ENCODE peak calls at places on chromosome 10, in nine cellular contexts. Q is stomach, Y is IMR-90, X is transverse colon, W is lung, E is aorta, U is adipocyte, V is thoracic aorta, T is lower lobe of right lung. A is an unnamed sample.

GRCh38 chr10:93568105-93568390 is 1.6 kb downstream of the FFAR4 start:
- DNase-seq in W (no peak), Y (no peak), E (no peak), T (no peak), Q (no peak), U (peak; percentile 15), X (no peak), V (no peak), A (no peak)

GRCh38 chr10:71014021-71014782 is 125.8 kb upstream of the PCBD1 start:
- DNase-seq in E (peak; percentile 24), U (no peak), Y (no peak), W (no peak), T (no peak), Q (no peak), V (no peak), X (no peak), A (no peak)

GRCh38 chr10:70932415-70933196 is 44.2 kb upstream of the PCBD1 start:
- DNase-seq in W (no peak), V (no peak), X (peak; percentile 19), E (no peak), Q (no peak), Y (no peak), T (no peak), U (no peak), A (no peak)

GRCh38 chr10:102433619-102434046 is 1.3 kb upstream of the CUEDC2 start:
- DNase-seq in T (peak; percentile 49), U (no peak), Y (no peak), V (no peak), Q (no peak), E (no peak), W (no peak), X (no peak), A (no peak)

GRCh38 chr10:4059471-4060138 is 274.6 kb upstream of the KLF6 start:
- DNase-seq in X (no peak), T (no peak), U (no peak), Y (no peak), W (no peak), V (no peak), Q (no peak), E (no peak), A (no peak)

GRCh38 chr10:112588225-112588990 is 141.4 kb downstream of the VTI1A start:
- DNase-seq in E (no peak), U (peak; percentile 4), W (no peak), Y (peak; percentile 17), V (no peak), T (no peak), X (no peak), Q (no peak), A (no peak)

GRCh38 chr10:6299234-6299633 is 96.5 kb downstream of the PFKFB3 start:
- DNase-seq in T (no peak), E (no peak), U (no peak), Y (no peak), Q (peak; percentile 75), W (no peak), X (peak; percentile 17), V (no peak), A (no peak)

GRCh38 chr10:68188835-68189234 is 43.1 kb downstream of the ATOH7 start:
- DNase-seq in Y (no peak), E (no peak), W (no peak), Q (no peak), V (no peak), T (no peak), X (no peak), U (no peak), A (no peak)

DNA sequence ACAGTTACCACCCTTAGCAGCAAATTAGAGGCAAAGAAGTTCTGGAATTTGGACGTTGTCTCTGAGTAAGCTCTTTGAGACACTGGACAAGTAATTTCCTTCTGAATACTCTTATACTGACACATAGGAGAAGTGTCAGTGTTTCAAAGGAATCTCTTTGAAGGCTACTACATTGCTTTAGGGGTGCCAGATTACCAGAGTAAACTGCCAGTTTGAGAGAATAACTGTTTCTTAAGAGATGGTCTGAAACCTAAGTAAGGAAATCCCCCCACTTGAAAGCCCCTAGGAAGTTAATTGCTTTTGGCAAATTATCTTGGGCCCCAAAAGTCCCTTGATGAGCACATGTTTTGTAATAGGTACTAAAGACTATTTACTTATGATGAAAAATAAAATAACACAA is 3.4 kb downstream of the FAS start:
- DNase-seq in W (no peak), X (no peak), U (peak; percentile 46), T (no peak), V (no peak), Y (peak; percentile 29), E (no peak), Q (no peak), A (no peak)
- H3K4me3 ChIP-seq in W (no peak overlapping the region), X (peak overlapping the region; percentile 89), U (peak overlapping the region; percentile 98), T (peak overlapping the region; percentile 93), V (no peak overlapping the region), Y (peak overlapping the region; percentile 9), E (no peak overlapping the region), Q (peak overlapping the region; percentile 90), A (no peak overlapping the region)

GRCh38 chr10:91932737-91933136 is 9.2 kb downstream of the BTAF1 start:
- DNase-seq in T (no peak), V (no peak), E (no peak), U (no peak), Q (no peak), X (no peak), W (no peak), Y (no peak), A (no peak)

GRCh38 chr10:91931526-91932190 is 8.1 kb downstream of the BTAF1 start:
- DNase-seq in V (no peak), E (no peak), W (no peak), Y (peak; percentile 16), Q (no peak), U (peak; percentile 29), X (no peak), T (no peak), A (no peak)

GRCh38 chr10:91925022-91925320 is 1.4 kb downstream of the BTAF1 start:
- DNase-seq in T (no peak), Q (no peak), X (no peak), U (peak; percentile 71), E (no peak), Y (no peak), V (no peak), W (no peak), A (no peak)

GRCh38 chr10:91935886-91936285 is 12.3 kb downstream of the BTAF1 start:
- DNase-seq in W (no peak), V (no peak), Y (peak; percentile 13), T (no peak), U (no peak), Q (no peak), X (no peak), E (no peak), A (no peak)

DNA sequence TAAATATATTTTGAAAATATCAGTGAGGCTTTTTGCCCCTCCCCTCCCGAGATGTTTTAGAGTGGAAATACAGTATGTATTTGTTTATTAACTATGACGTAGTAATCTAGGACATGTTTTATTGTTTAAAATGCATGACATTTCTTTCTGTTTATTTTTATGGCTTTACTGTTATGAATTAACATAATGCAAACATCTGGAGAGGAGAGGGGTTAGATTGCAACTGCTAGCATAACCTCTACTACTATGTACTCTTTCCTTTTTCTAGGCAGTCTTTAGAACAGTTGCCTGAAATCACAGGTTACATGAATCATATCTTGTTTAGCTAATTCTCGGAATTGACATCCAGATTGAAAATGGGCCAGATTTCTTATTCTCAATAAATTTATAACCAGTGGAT is 7.4 kb downstream of the BTAF1 start:
- DNase-seq in U (peak; percentile 65), W (no peak), X (no peak), E (no peak), T (no peak), V (no peak), Q (no peak), Y (peak; percentile 40), A (no peak)
- H3K36me3 ChIP-seq in U (peaks cover 20% of the 10 kb centered on the region), W (peaks cover 11% of the 10 kb centered on the region), X (peaks cover 2% of the 10 kb centered on the region), E (no peaks in the 10 kb centered on the region), T (peaks cover 19% of the 10 kb centered on the region), V (peaks cover 9% of the 10 kb centered on the region), Q (peaks cover 16% of the 10 kb centered on the region), Y (peaks cover 8% of the 10 kb centered on the region), A (no peaks in the 10 kb centered on the region)

GRCh38 chr10:43059336-43059720 is 17.5 kb upstream of the RET start:
- DNase-seq in V (no peak), W (no peak), X (no peak), E (no peak), U (no peak), Q (no peak), T (peak; percentile 24), Y (no peak), A (no peak)

GRCh38 chr10:43057831-43058340 is 19.0 kb upstream of the RET start:
- DNase-seq in X (no peak), T (peak; percentile 19), U (no peak), E (peak; percentile 33), Y (no peak), Q (no peak), W (no peak), V (no peak), A (no peak)

GRCh38 chr10:43057231-43057711 is 19.6 kb upstream of the RET start:
- DNase-seq in W (no peak), V (no peak), Y (no peak), E (peak; percentile 36), U (no peak), Q (no peak), T (peak; percentile 14), X (no peak), A (no peak)

GRCh38 chr10:43060291-43060690 is 16.6 kb upstream of the RET start:
- DNase-seq in Q (peak; percentile 46), W (no peak), E (no peak), X (peak; percentile 32), U (no peak), Y (no peak), V (no peak), T (no peak), A (no peak)

DNA sequence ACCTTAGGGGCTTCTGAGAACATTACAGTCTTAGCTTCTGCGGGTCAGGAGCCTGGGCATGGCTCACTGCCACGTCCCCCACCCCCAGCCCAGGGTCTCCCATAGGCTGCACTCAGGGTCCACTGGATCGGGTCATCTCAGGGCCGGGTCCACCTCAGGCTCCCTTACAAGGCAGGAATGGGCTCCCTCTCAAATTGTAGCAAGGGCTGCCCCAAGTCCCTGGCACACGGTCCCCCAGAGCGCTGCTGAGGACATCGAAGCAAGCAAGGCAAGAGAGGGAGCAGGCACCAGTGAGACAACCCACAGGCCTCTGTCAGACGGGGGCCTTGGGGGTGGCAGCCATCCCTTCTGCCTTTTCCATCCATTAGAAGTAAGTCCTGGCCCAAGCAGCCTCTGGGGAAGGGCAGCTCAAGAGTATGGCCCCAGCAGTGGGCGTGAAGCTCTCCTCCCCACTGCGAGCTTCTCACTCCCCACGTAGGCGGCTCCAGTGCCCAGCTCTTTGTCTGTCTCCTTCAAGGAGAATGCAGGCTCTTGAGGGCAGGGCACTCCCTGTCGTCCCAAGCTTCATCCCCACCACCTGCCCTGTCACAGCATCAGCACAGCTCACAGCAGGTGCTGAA is 18.0 kb upstream of the RET start:
- DNase-seq in Q (no peak), T (peak; percentile 32), E (peak; percentile 54), X (no peak), W (no peak), Y (no peak), V (no peak), U (no peak), A (no peak)
- H3K4me1 ChIP-seq in Q (no peaks in the 10 kb centered on the region), T (no peaks in the 10 kb centered on the region), E (no peaks in the 10 kb centered on the region), X (no peaks in the 10 kb centered on the region), W (no peaks in the 10 kb centered on the region), Y (no peaks in the 10 kb centered on the region), V (no peaks in the 10 kb centered on the region), U (no peaks in the 10 kb centered on the region), A (no peaks in the 10 kb centered on the region)

DNA sequence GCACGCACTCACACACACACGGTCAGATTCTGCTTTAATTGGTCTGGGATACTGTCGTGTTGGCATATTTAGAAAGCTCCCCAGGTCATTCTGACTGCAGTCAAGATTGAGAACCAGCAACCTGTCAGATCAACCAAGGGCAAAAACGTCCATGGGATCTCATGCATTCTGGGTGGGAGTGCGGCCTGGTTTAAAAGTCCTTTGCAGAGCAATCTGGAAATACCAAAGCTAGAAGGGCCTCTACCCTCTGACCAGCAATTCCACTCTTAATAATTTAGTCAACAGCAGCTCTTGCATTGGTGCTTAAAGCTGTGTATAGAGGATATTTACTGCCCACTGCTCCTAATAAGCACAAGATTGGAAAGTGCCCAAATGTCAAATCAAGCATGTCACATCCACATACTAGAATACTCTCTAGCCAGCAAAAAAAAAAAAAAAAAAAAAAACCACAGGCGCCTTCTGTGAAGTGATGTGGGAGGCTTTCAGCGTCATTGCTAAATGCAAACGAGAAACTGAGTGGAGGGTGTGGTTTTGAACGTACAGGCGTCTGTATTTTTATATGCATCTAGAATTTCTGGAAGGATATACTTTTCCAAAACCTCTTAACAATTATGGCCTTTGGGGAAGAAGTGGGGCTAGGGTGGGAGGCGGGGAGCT is 44.8 kb upstream of the HSPA12A start:
- DNase-seq in Y (no peak), U (no peak), Q (no peak), T (no peak), E (no peak), X (no peak), W (no peak), V (no peak), A (no peak)
- H3K4me3 ChIP-seq in Y (no peak overlapping the region), U (no peak overlapping the region), Q (no peak overlapping the region), T (no peak overlapping the region), E (no peak overlapping the region), X (no peak overlapping the region), W (no peak overlapping the region), V (no peak overlapping the region), A (no peak overlapping the region)